ENCODE peak calls at places on chromosome 20, in six cellular contexts. U, M, V, W, O and Z are unnamed samples.

GRCh38 chr20:48826064-48826463 is 1.7 kb downstream of the PREX1 start:
- DNase-seq in U (no peak), M (no peak), V (no peak), W (no peak), O (no peak), Z (no peak)

GRCh38 chr20:45404438-45404837 is 3.7 kb upstream of the DBNDD2 start:
- DNase-seq in U (no peak), M (no peak), V (no peak), W (no peak), O (no peak), Z (no peak)

GRCh38 chr20:18428490-18429173 is 38.2 kb downstream of the DZANK1 start:
- DNase-seq in U (no peak), M (no peak), V (no peak), W (peak), O (no peak), Z (no peak)

GRCh38 chr20:63567132-63567381 is 7.0 kb downstream of the HELZ2 start:
- DNase-seq in U (no peak), M (no peak), V (no peak), W (no peak), O (no peak), Z (no peak)

GRCh38 chr20:51570755-51571469 is 28.4 kb upstream of the NFATC2 start:
- DNase-seq in U (no peak), M (no peak), V (no peak), W (peak), O (no peak), Z (no peak)

GRCh38 chr20:33668087-33668790 is 1.5 kb downstream of the ACTL10 start:
- DNase-seq in U (peak), M (peak), V (no peak), W (no peak), O (peak), Z (no peak)

GRCh38 chr20:57913156-57913930 is 203.5 kb upstream of the PMEPA1 start:
- DNase-seq in U (no peak), M (no peak), V (no peak), W (no peak), O (no peak), Z (no peak)

GRCh38 chr20:57464642-57465211 is 60.2 kb downstream of the CTCFL start:
- DNase-seq in U (no peak), M (no peak), V (no peak), W (no peak), O (peak), Z (no peak)

GRCh38 chr20:24732076-24732475 is 217.0 kb upstream of the CST7 start:
- DNase-seq in U (no peak), M (no peak), V (no peak), W (no peak), O (no peak), Z (no peak)

GRCh38 chr20:5776074-5776473 is 25.9 kb downstream of the SHLD1 start:
- DNase-seq in U (no peak), M (no peak), V (no peak), W (no peak), O (no peak), Z (no peak)

GRCh38 chr20:57047281-57048026 is 219.0 kb downstream of the BMP7 start:
- DNase-seq in U (no peak), M (peak), V (no peak), W (no peak), O (peak), Z (no peak)

GRCh38 chr20:54076259-54076658 is 5.9 kb upstream of the BCAS1 start:
- DNase-seq in U (no peak), M (no peak), V (no peak), W (no peak), O (no peak), Z (no peak)

GRCh38 chr20:62733250-62733842 is 24.7 kb downstream of the NTSR1 start:
- DNase-seq in U (no peak), M (no peak), V (no peak), W (no peak), O (no peak), Z (peak)

GRCh38 chr20:63395723-63396122 is 34.6 kb upstream of the CHRNA4 start:
- DNase-seq in U (no peak), M (no peak), V (no peak), W (no peak), O (no peak), Z (no peak)

GRCh38 chr20:10131612-10132345 is 86.9 kb upstream of the SNAP25 start:
- DNase-seq in U (peak), M (no peak), V (no peak), W (peak), O (peak), Z (peak)

GRCh38 chr20:38973546-38974120 is 11.5 kb downstream of the DHX35 start:
- DNase-seq in U (no peak), M (no peak), V (no peak), W (peak), O (no peak), Z (no peak)

GRCh38 chr20:19440660-19441527 is 228.5 kb downstream of the SLC24A3 start:
- DNase-seq in U (no peak), M (no peak), V (no peak), W (no peak), O (no peak), Z (no peak)

GRCh38 chr20:40286991-40287531 is 402.0 kb downstream of the MAFB start:
- DNase-seq in U (no peak), M (no peak), V (no peak), W (peak), O (no peak), Z (peak)

GRCh38 chr20:4026093-4026601 is 10.8 kb upstream of the RNF24 start:
- DNase-seq in U (no peak), M (peak), V (no peak), W (peak), O (peak), Z (peak)

GRCh38 chr20:48897298-48898044 is 24.0 kb upstream of the ARFGEF2 start:
- DNase-seq in U (no peak), M (no peak), V (no peak), W (peak), O (peak), Z (no peak)